ENCODE peak calls at places on chromosomes 16 and 17, in seven cellular contexts. L is mesendoderm, C is IMR-90, Y is H1, W is neuronal stem cell, V is mesenchymal stem cell, X is trophoblast cell. E is an unnamed sample. For H3K4me1, the result is how much of the 10 kb centered on the place peaks cover.

GRCh38 chr16:15729152-15729551 is 79.1 kb downstream of the NDE1 start:
- DNase-seq in L (no peak), V (no peak), Y (no peak), X (no peak), C (no peak), W (no peak), E (no peak)

GRCh38 chr17:70369296-70369855 is 200.0 kb downstream of the KCNJ2 start:
- DNase-seq in X (no peak), C (no peak), L (no peak), W (no peak), V (peak), Y (no peak), E (no peak)

GRCh38 chr17:7888184-7888920 is at the start of gene CHD3:
- DNase-seq in C (peak), Y (no peak), W (no peak), V (peak), X (peak), L (peak), E (peak)

GRCh38 chr16:14186007-14186953 is 115.2 kb downstream of the MRTFB start:
- DNase-seq in X (peak), L (peak), V (peak), C (peak), Y (peak), W (peak), E (peak)

GRCh38 chr17:35051183-35051578 is 12.3 kb downstream of the RFFL start:
- DNase-seq in W (no peak), L (no peak), Y (no peak), V (peak), X (no peak), C (no peak), E (no peak)

GRCh38 chr16:23182206-23182674 is 305 bp upstream of the SCNN1G start:
- DNase-seq in C (peak), Y (peak), L (peak), V (peak), X (peak), W (peak), E (peak)

GRCh38 chr16:83513006-83513755 is 294.6 kb upstream of the HSBP1 start:
- DNase-seq in X (no peak), C (peak), V (peak), L (no peak), Y (no peak), W (no peak), E (no peak)

GRCh38 chr17:57959929-57960328 is 4.7 kb upstream of the CUEDC1 start:
- DNase-seq in C (no peak), X (no peak), W (no peak), L (no peak), V (no peak), Y (no peak), E (no peak)

GRCh38 chr17:5676012-5676411 is 91.7 kb upstream of the NLRP1 start:
- DNase-seq in W (no peak), C (no peak), Y (no peak), X (no peak), L (no peak), V (peak), E (no peak)

GRCh38 chr17:9401434-9401833 is 174.2 kb downstream of the STX8 start:
- DNase-seq in X (peak), W (no peak), L (peak), C (peak), V (peak), Y (no peak), E (no peak)
- H3K4ac ChIP-seq in X (no peak), W (no peak), L (no peak), C (no peak), V (no peak), Y (no peak), E (no peak)

GRCh38 chr16:65532846-65533245 is 411.0 kb upstream of the CDH11 start:
- DNase-seq in L (no peak), Y (no peak), C (no peak), W (no peak), X (no peak), V (no peak), E (no peak)

GRCh38 chr16:65532218-65532617 is 410.4 kb upstream of the CDH11 start:
- DNase-seq in C (no peak), L (no peak), X (no peak), W (no peak), Y (no peak), V (no peak), E (no peak)

GRCh38 chr16:65537336-65537735 is 415.5 kb upstream of the CDH11 start:
- DNase-seq in V (no peak), W (no peak), L (no peak), C (no peak), Y (no peak), X (no peak), E (no peak)

GRCh38 chr16:65531475-65531874 is 409.6 kb upstream of the CDH11 start:
- DNase-seq in L (no peak), X (no peak), C (peak), Y (no peak), V (peak), W (no peak), E (no peak)

GRCh38 chr16:65534121-65534528 is 412.3 kb upstream of the CDH11 start:
- DNase-seq in Y (no peak), L (no peak), W (no peak), C (peak), X (no peak), V (no peak), E (no peak)
- H2AK5ac ChIP-seq in Y (no peak), L (no peak), W (no peak), C (no peak), X (no peak), V (no peak), E (no peak)

DNA sequence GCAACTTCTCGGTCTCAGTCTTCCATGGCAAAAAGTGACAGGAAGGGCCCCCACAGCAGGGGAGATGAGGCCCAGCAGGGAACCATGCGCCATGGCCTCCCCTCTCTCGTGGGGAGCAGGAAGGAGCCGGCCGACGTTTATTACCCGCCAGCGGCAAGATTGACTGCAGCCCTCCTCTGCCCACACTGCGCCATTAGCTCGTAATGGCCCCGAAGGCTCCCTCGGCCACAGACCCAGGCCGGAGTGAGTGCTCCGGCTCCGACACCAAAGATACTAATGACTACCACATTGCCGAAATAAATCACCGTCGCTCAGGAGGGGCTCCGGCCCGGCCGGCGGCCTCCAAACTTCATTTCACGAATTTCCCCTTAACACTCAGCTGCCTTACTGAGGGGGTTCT is 226.9 kb downstream of the C16orf78 start:
- DNase-seq in W (no peak), V (no peak), L (no peak), C (no peak), Y (no peak), X (no peak), E (peak)
- H3K4me1 ChIP-seq in W (under half), V (under half), L (under half), C (under half), Y (under half), X (under half), E (under half)

DNA sequence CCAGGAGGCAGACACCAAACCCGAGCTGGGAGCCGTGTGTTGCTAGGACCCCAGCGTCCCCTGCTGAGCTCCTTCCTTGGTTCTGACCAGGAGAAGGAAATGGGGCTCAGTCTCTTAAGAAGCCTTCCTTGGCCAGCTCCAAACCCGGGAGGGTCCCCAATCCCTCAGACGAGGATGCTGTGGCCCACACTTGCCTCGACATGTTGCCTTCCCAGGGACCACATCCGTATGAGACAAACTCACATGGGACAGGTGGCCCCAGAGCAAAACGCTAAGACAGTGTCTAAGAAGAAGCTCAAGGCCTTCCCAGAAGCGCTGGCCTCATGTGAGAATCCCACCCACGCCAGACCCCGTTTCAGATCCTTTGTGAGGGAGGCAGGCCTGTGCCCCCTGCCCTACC is 19.8 kb downstream of the LGALS9 start:
- DNase-seq in W (no peak), V (no peak), Y (no peak), X (no peak), L (no peak), C (no peak), E (no peak)
- H3K4ac ChIP-seq in W (peak), V (no peak), Y (no peak), X (no peak), L (no peak), C (no peak), E (no peak)

GRCh38 chr17:17384291-17384615 is 81.1 kb downstream of the NT5M start:
- DNase-seq in X (no peak), W (no peak), V (no peak), C (no peak), L (no peak), Y (no peak), E (no peak)
- H2AK5ac ChIP-seq in X (no peak), W (no peak), V (no peak), C (no peak), L (no peak), Y (no peak), E (no peak)

GRCh38 chr16:73068546-73069401 is 20.8 kb upstream of the ZFHX3 start:
- DNase-seq in L (no peak), X (peak), W (no peak), C (peak), V (peak), Y (no peak), E (no peak)
- H3K4me1 ChIP-seq in L (under half), X (under half), W (under half), C (under half), V (under half), Y (under half), E (under half)

DNA sequence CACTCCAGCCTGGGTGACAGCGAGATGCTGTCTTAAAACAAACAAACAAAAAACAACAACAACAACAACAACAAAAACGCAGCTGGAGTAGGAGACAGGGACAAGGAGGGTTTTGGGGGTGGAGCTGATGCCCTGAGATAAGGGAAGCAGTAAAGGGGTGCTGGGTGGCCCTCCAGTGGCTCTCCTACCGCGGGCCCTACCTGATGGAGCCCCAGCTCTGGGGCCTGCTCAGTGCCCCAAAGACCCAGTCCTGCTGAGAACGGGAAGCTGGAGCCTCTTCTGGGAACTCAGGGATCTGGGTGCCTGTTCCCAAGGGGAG is 21.3 kb upstream of the NAGS start:
- DNase-seq in Y (no peak), X (no peak), V (no peak), C (no peak), L (no peak), W (no peak), E (no peak)
- H3K4ac ChIP-seq in Y (no peak), X (no peak), V (no peak), C (no peak), L (no peak), W (no peak), E (no peak)

E was measured in H9.